ENCODE peak calls at places on chromosomes 1 and 21, in nine cellular contexts. One of them, this sample, is unnamed.

GRCh38 chr1:71046891-71047634 is 553 bp downstream of the PTGER3 start:
- DNase-seq in activated CD4-positive, CD25-positive, alpha-beta regulatory T cell treated with anti-CD3 and anti-CD28 coated beads, Interleukin-2, amount 50 U/mL, for 72 hours: peak
- DNase-seq in dorsolateral prefrontal cortex: no peak
- DNase-seq in stimulated activated CD8-positive, alpha-beta memory T cell treated with anti-CD3 and anti-CD28 coated beads, Interleukin-4, amount 100 ng/mL, for 1 hour: no peak
- DNase-seq in COR-L47: no peak
- DNase-seq in AG09319: no peak
- DNase-seq in NCI-H345: peak
- DNase-seq in AG20443: peak
- DNase-seq in fibroblast of the conjunctiva: no peak
- DNase-seq in this sample: no peak

GRCh38 chr1:84883286-84883685 is 9.7 kb downstream of the LPAR3 start:
- DNase-seq in fibroblast of the conjunctiva: no peak
- DNase-seq in AG20443: peak
- DNase-seq in COR-L47: no peak
- DNase-seq in activated CD4-positive, CD25-positive, alpha-beta regulatory T cell treated with anti-CD3 and anti-CD28 coated beads, Interleukin-2, amount 50 U/mL, for 72 hours: no peak
- DNase-seq in AG09319: peak
- DNase-seq in stimulated activated CD8-positive, alpha-beta memory T cell treated with anti-CD3 and anti-CD28 coated beads, Interleukin-4, amount 100 ng/mL, for 1 hour: no peak
- DNase-seq in NCI-H345: no peak
- DNase-seq in dorsolateral prefrontal cortex: no peak
- DNase-seq in this sample: no peak

GRCh38 chr1:1832820-1833219 is 54.5 kb upstream of the NADK start:
- DNase-seq in activated CD4-positive, CD25-positive, alpha-beta regulatory T cell treated with anti-CD3 and anti-CD28 coated beads, Interleukin-2, amount 50 U/mL, for 72 hours: no peak
- DNase-seq in NCI-H345: no peak
- DNase-seq in stimulated activated CD8-positive, alpha-beta memory T cell treated with anti-CD3 and anti-CD28 coated beads, Interleukin-4, amount 100 ng/mL, for 1 hour: no peak
- DNase-seq in fibroblast of the conjunctiva: no peak
- DNase-seq in AG20443: no peak
- DNase-seq in dorsolateral prefrontal cortex: no peak
- DNase-seq in COR-L47: no peak
- DNase-seq in AG09319: no peak
- DNase-seq in this sample: peak

GRCh38 chr1:167121375-167122120 is 27.7 kb downstream of the STYXL2 start:
- DNase-seq in AG09319: no peak
- DNase-seq in AG20443: peak
- DNase-seq in stimulated activated CD8-positive, alpha-beta memory T cell treated with anti-CD3 and anti-CD28 coated beads, Interleukin-4, amount 100 ng/mL, for 1 hour: no peak
- DNase-seq in activated CD4-positive, CD25-positive, alpha-beta regulatory T cell treated with anti-CD3 and anti-CD28 coated beads, Interleukin-2, amount 50 U/mL, for 72 hours: peak
- DNase-seq in fibroblast of the conjunctiva: no peak
- DNase-seq in dorsolateral prefrontal cortex: peak
- DNase-seq in COR-L47: peak
- DNase-seq in NCI-H345: peak
- DNase-seq in this sample: no peak

GRCh38 chr1:234584431-234584805 is 25.6 kb downstream of the IRF2BP2 start:
- DNase-seq in AG20443: no peak
- DNase-seq in dorsolateral prefrontal cortex: no peak
- DNase-seq in fibroblast of the conjunctiva: no peak
- DNase-seq in COR-L47: no peak
- DNase-seq in AG09319: no peak
- DNase-seq in activated CD4-positive, CD25-positive, alpha-beta regulatory T cell treated with anti-CD3 and anti-CD28 coated beads, Interleukin-2, amount 50 U/mL, for 72 hours: no peak
- DNase-seq in stimulated activated CD8-positive, alpha-beta memory T cell treated with anti-CD3 and anti-CD28 coated beads, Interleukin-4, amount 100 ng/mL, for 1 hour: no peak
- DNase-seq in NCI-H345: no peak
- DNase-seq in this sample: no peak

GRCh38 chr1:20484526-20485462 is 1.2 kb downstream of the CAMK2N1 start:
- DNase-seq in stimulated activated CD8-positive, alpha-beta memory T cell treated with anti-CD3 and anti-CD28 coated beads, Interleukin-4, amount 100 ng/mL, for 1 hour: no peak
- DNase-seq in AG09319: no peak
- DNase-seq in NCI-H345: peak
- DNase-seq in dorsolateral prefrontal cortex: no peak
- DNase-seq in fibroblast of the conjunctiva: no peak
- DNase-seq in COR-L47: peak
- DNase-seq in AG20443: no peak
- DNase-seq in activated CD4-positive, CD25-positive, alpha-beta regulatory T cell treated with anti-CD3 and anti-CD28 coated beads, Interleukin-2, amount 50 U/mL, for 72 hours: no peak
- DNase-seq in this sample: no peak

GRCh38 chr1:171509191-171509590 is 23.9 kb downstream of the PRRC2C start:
- DNase-seq in fibroblast of the conjunctiva: no peak
- DNase-seq in AG20443: no peak
- DNase-seq in activated CD4-positive, CD25-positive, alpha-beta regulatory T cell treated with anti-CD3 and anti-CD28 coated beads, Interleukin-2, amount 50 U/mL, for 72 hours: no peak
- DNase-seq in NCI-H345: no peak
- DNase-seq in dorsolateral prefrontal cortex: no peak
- DNase-seq in stimulated activated CD8-positive, alpha-beta memory T cell treated with anti-CD3 and anti-CD28 coated beads, Interleukin-4, amount 100 ng/mL, for 1 hour: no peak
- DNase-seq in COR-L47: no peak
- DNase-seq in AG09319: no peak
- DNase-seq in this sample: no peak

GRCh38 chr1:117658676-117659075 is 52.8 kb downstream of the TENT5C start:
- DNase-seq in fibroblast of the conjunctiva: no peak
- DNase-seq in AG09319: no peak
- DNase-seq in stimulated activated CD8-positive, alpha-beta memory T cell treated with anti-CD3 and anti-CD28 coated beads, Interleukin-4, amount 100 ng/mL, for 1 hour: no peak
- DNase-seq in activated CD4-positive, CD25-positive, alpha-beta regulatory T cell treated with anti-CD3 and anti-CD28 coated beads, Interleukin-2, amount 50 U/mL, for 72 hours: peak
- DNase-seq in COR-L47: no peak
- DNase-seq in dorsolateral prefrontal cortex: no peak
- DNase-seq in AG20443: no peak
- DNase-seq in NCI-H345: no peak
- DNase-seq in this sample: no peak

GRCh38 chr21:29904359-29905282 is 35.2 kb downstream of the GRIK1 start:
- DNase-seq in AG20443: no peak
- DNase-seq in AG09319: no peak
- DNase-seq in fibroblast of the conjunctiva: peak
- DNase-seq in activated CD4-positive, CD25-positive, alpha-beta regulatory T cell treated with anti-CD3 and anti-CD28 coated beads, Interleukin-2, amount 50 U/mL, for 72 hours: no peak
- DNase-seq in stimulated activated CD8-positive, alpha-beta memory T cell treated with anti-CD3 and anti-CD28 coated beads, Interleukin-4, amount 100 ng/mL, for 1 hour: no peak
- DNase-seq in NCI-H345: no peak
- DNase-seq in COR-L47: peak
- DNase-seq in dorsolateral prefrontal cortex: no peak
- DNase-seq in this sample: no peak

GRCh38 chr1:219927298-219927955 is 930 bp downstream of the SLC30A10 start:
- DNase-seq in activated CD4-positive, CD25-positive, alpha-beta regulatory T cell treated with anti-CD3 and anti-CD28 coated beads, Interleukin-2, amount 50 U/mL, for 72 hours: no peak
- DNase-seq in AG20443: no peak
- DNase-seq in AG09319: no peak
- DNase-seq in fibroblast of the conjunctiva: no peak
- DNase-seq in dorsolateral prefrontal cortex: peak
- DNase-seq in COR-L47: no peak
- DNase-seq in stimulated activated CD8-positive, alpha-beta memory T cell treated with anti-CD3 and anti-CD28 coated beads, Interleukin-4, amount 100 ng/mL, for 1 hour: no peak
- DNase-seq in NCI-H345: no peak
- DNase-seq in this sample: no peak

GRCh38 chr1:205346956-205347574 is 9.7 kb downstream of the KLHDC8A start:
- DNase-seq in AG09319: no peak
- DNase-seq in fibroblast of the conjunctiva: no peak
- DNase-seq in NCI-H345: no peak
- DNase-seq in activated CD4-positive, CD25-positive, alpha-beta regulatory T cell treated with anti-CD3 and anti-CD28 coated beads, Interleukin-2, amount 50 U/mL, for 72 hours: no peak
- DNase-seq in AG20443: no peak
- DNase-seq in dorsolateral prefrontal cortex: no peak
- DNase-seq in COR-L47: no peak
- DNase-seq in stimulated activated CD8-positive, alpha-beta memory T cell treated with anti-CD3 and anti-CD28 coated beads, Interleukin-4, amount 100 ng/mL, for 1 hour: no peak
- DNase-seq in this sample: no peak

GRCh38 chr1:78297828-78298227 is 192.9 kb upstream of the PTGFR start:
- DNase-seq in COR-L47: no peak
- DNase-seq in activated CD4-positive, CD25-positive, alpha-beta regulatory T cell treated with anti-CD3 and anti-CD28 coated beads, Interleukin-2, amount 50 U/mL, for 72 hours: no peak
- DNase-seq in AG20443: no peak
- DNase-seq in stimulated activated CD8-positive, alpha-beta memory T cell treated with anti-CD3 and anti-CD28 coated beads, Interleukin-4, amount 100 ng/mL, for 1 hour: no peak
- DNase-seq in fibroblast of the conjunctiva: no peak
- DNase-seq in dorsolateral prefrontal cortex: no peak
- DNase-seq in NCI-H345: no peak
- DNase-seq in AG09319: no peak
- DNase-seq in this sample: no peak

GRCh38 chr1:97070366-97070765 is 348.8 kb downstream of the PTBP2 start:
- DNase-seq in activated CD4-positive, CD25-positive, alpha-beta regulatory T cell treated with anti-CD3 and anti-CD28 coated beads, Interleukin-2, amount 50 U/mL, for 72 hours: no peak
- DNase-seq in fibroblast of the conjunctiva: no peak
- DNase-seq in stimulated activated CD8-positive, alpha-beta memory T cell treated with anti-CD3 and anti-CD28 coated beads, Interleukin-4, amount 100 ng/mL, for 1 hour: no peak
- DNase-seq in AG09319: no peak
- DNase-seq in NCI-H345: no peak
- DNase-seq in AG20443: no peak
- DNase-seq in COR-L47: no peak
- DNase-seq in dorsolateral prefrontal cortex: no peak
- DNase-seq in this sample: no peak

GRCh38 chr1:247390116-247390791 is 25.7 kb upstream of the NLRP3 start:
- DNase-seq in fibroblast of the conjunctiva: peak
- DNase-seq in dorsolateral prefrontal cortex: peak
- DNase-seq in stimulated activated CD8-positive, alpha-beta memory T cell treated with anti-CD3 and anti-CD28 coated beads, Interleukin-4, amount 100 ng/mL, for 1 hour: peak
- DNase-seq in COR-L47: peak
- DNase-seq in AG20443: peak
- DNase-seq in NCI-H345: peak
- DNase-seq in activated CD4-positive, CD25-positive, alpha-beta regulatory T cell treated with anti-CD3 and anti-CD28 coated beads, Interleukin-2, amount 50 U/mL, for 72 hours: peak
- DNase-seq in AG09319: peak
- DNase-seq in this sample: peak

GRCh38 chr1:239647964-239648632 is 261.7 kb downstream of the CHRM3 start:
- DNase-seq in AG09319: no peak
- DNase-seq in activated CD4-positive, CD25-positive, alpha-beta regulatory T cell treated with anti-CD3 and anti-CD28 coated beads, Interleukin-2, amount 50 U/mL, for 72 hours: no peak
- DNase-seq in fibroblast of the conjunctiva: no peak
- DNase-seq in dorsolateral prefrontal cortex: no peak
- DNase-seq in stimulated activated CD8-positive, alpha-beta memory T cell treated with anti-CD3 and anti-CD28 coated beads, Interleukin-4, amount 100 ng/mL, for 1 hour: no peak
- DNase-seq in AG20443: no peak
- DNase-seq in COR-L47: no peak
- DNase-seq in NCI-H345: no peak
- DNase-seq in this sample: no peak

GRCh38 chr1:164660415-164661174 is 101.6 kb downstream of the PBX1 start:
- DNase-seq in NCI-H345: no peak
- DNase-seq in COR-L47: no peak
- DNase-seq in AG09319: no peak
- DNase-seq in activated CD4-positive, CD25-positive, alpha-beta regulatory T cell treated with anti-CD3 and anti-CD28 coated beads, Interleukin-2, amount 50 U/mL, for 72 hours: no peak
- DNase-seq in fibroblast of the conjunctiva: no peak
- DNase-seq in stimulated activated CD8-positive, alpha-beta memory T cell treated with anti-CD3 and anti-CD28 coated beads, Interleukin-4, amount 100 ng/mL, for 1 hour: no peak
- DNase-seq in dorsolateral prefrontal cortex: no peak
- DNase-seq in AG20443: no peak
- DNase-seq in this sample: peak